ENCODE peak calls at places on chromosomes 7 and 10, in ten cellular contexts. B is psoas muscle, I is heart left ventricle, E is tibial artery, V is lower lobe of right lung, Z is brain microvascular endothelial cell, K is spleen, T is fibroblast of lung, M is HCT116, L is right lobe of liver. O is an unnamed sample.
A peak's percentile ranks its signal among the peaks of the same experiment; 100 is the strongest.

GRCh38 chr10:14454629-14455028 is 123.9 kb upstream of the FRMD4A start:
- DNase-seq in E (no peak), T (no peak), Z (no peak), I (no peak), L (no peak), V (no peak), B (no peak), K (no peak), M (no peak), O (no peak)

GRCh38 chr10:50536617-50537252 is 87.0 kb downstream of the SGMS1 start:
- DNase-seq in T (no peak), I (no peak), Z (peak; percentile 64), K (no peak), B (no peak), E (no peak), M (no peak), L (no peak), V (no peak), O (no peak)

GRCh38 chr7:155496267-155497005 is 38.5 kb downstream of the EN2 start:
- DNase-seq in E (no peak), Z (no peak), L (no peak), T (no peak), K (no peak), B (no peak), M (no peak), V (no peak), I (no peak), O (no peak)

GRCh38 chr7:117728858-117729257 is 144.4 kb downstream of the CTTNBP2 start:
- DNase-seq in E (no peak), B (no peak), I (no peak), Z (no peak), T (no peak), K (no peak), V (no peak), M (no peak), L (no peak), O (no peak)

GRCh38 chr7:65988084-65988483 is 6.1 kb upstream of the GUSB start:
- DNase-seq in K (no peak), Z (no peak), E (no peak), B (no peak), I (no peak), T (no peak), M (no peak), L (no peak), V (no peak), O (no peak)

GRCh38 chr7:151776446-151776845 is 100.5 kb downstream of the PRKAG2 start:
- DNase-seq in I (peak; percentile 16), L (no peak), B (peak; percentile 19), E (no peak), Z (no peak), K (peak; percentile 38), T (no peak), V (no peak), M (no peak), O (no peak)

GRCh38 chr7:42315096-42315495 is 78.1 kb upstream of the GLI3 start:
- DNase-seq in T (no peak), L (no peak), Z (peak; percentile 24), M (no peak), K (no peak), I (no peak), E (no peak), V (no peak), B (no peak), O (no peak)

GRCh38 chr10:68542046-68542445 is 14.7 kb upstream of the SLC25A16 start:
- DNase-seq in E (no peak), M (no peak), B (no peak), T (no peak), L (no peak), V (no peak), K (no peak), I (no peak), Z (no peak), O (no peak)

GRCh38 chr7:19798986-19799385 is 25.6 kb upstream of the TMEM196 start:
- DNase-seq in Z (no peak), L (no peak), I (no peak), E (no peak), B (no peak), M (no peak), V (no peak), T (no peak), K (no peak), O (no peak)

GRCh38 chr7:73738220-73738611 is 386 bp downstream of the ABHD11 start:
- DNase-seq in B (no peak), I (peak; percentile 56), V (peak; percentile 72), E (no peak), M (no peak), K (no peak), L (peak; percentile 68), Z (peak; percentile 28), T (peak; percentile 49), O (peak; percentile 57)

GRCh38 chr7:13846386-13846785 is 143.1 kb downstream of the ETV1 start:
- DNase-seq in K (no peak), I (no peak), T (no peak), B (no peak), V (no peak), L (no peak), E (no peak), M (no peak), Z (no peak), O (no peak)

GRCh38 chr7:19099194-19099593 is 18.2 kb downstream of the TWIST1 start:
- DNase-seq in L (no peak), M (no peak), T (no peak), K (no peak), V (no peak), I (no peak), Z (no peak), B (no peak), E (no peak), O (no peak)

GRCh38 chr10:88066876-88067275 is 203.5 kb downstream of the PTEN start:
- DNase-seq in I (no peak), K (no peak), B (no peak), T (no peak), M (no peak), Z (no peak), L (no peak), V (no peak), E (no peak), O (no peak)

GRCh38 chr10:1347962-1348772 is 292.0 kb downstream of the WDR37 start:
- DNase-seq in I (no peak), L (no peak), V (no peak), T (no peak), B (no peak), M (no peak), K (no peak), Z (no peak), E (no peak), O (no peak)

GRCh38 chr7:132059141-132059540 is 502.7 kb upstream of the PODXL start:
- DNase-seq in M (no peak), K (no peak), V (no peak), Z (no peak), B (no peak), L (no peak), T (no peak), I (no peak), E (no peak), O (no peak)

GRCh38 chr10:62584216-62584615 is 210.0 kb downstream of the ZNF365 start:
- DNase-seq in K (no peak), L (no peak), M (no peak), V (no peak), I (no peak), B (no peak), E (no peak), T (peak; percentile 71), Z (peak; percentile 98), O (no peak)

DNA sequence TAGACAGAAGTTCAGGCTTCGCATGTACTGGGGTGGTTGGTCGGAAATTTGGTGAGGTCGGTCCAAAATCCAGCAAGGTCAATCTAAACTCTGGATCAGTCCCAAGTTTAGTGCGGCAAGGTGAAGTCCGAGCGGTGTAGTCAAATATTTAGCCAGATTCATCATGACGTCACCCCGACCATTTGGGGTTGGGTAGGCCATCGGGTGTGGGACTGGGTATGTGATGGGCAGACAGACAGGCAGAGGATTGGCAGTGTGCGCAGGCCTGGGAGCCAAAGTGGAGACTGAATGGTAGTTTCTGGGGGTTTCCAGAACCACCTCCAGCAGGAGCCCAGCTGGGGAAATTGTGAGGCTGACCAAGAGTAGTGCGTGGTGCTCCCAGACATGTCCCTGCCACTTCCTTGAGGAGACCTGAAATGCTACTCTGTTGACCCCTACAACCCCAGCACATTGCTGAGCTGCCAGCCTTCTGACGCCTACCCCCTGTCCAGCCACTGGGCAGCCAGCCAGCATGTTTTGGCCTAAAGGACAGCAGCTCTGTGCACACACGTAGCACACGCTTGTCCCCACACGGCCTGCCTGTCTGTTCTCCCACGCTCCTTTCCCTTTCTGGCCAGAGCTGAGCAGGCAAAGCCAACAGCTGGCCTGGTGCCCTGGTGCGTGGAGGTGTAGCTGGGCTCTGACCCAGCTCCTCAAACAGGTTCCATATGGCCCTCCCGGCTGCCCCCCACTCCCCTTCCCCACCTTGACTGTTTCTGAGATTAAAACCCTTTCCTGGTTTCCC is 55.9 kb downstream of the FAM241B start:
- DNase-seq in E (peak; percentile 51), M (no peak), V (peak; percentile 47), T (no peak), B (peak; percentile 83), Z (peak; percentile 55), L (peak; percentile 97), K (no peak), I (peak; percentile 79), O (no peak)
- H3K27me3 ChIP-seq in E (no peaks in the 10 kb centered on the region), M (peaks cover 10% of the 10 kb centered on the region), V (no peaks in the 10 kb centered on the region), T (peaks cover 13% of the 10 kb centered on the region), B (no peaks in the 10 kb centered on the region), Z (no peaks in the 10 kb centered on the region), L (no peaks in the 10 kb centered on the region), K (no peaks in the 10 kb centered on the region), I (no peaks in the 10 kb centered on the region), O (no peaks in the 10 kb centered on the region)

GRCh38 chr10:28912017-28912783 is 234.9 kb downstream of the BAMBI start:
- DNase-seq in L (no peak), E (no peak), M (no peak), V (no peak), Z (no peak), K (no peak), I (no peak), T (no peak), B (no peak), O (no peak)
- TF ChIP-seq CTCF in L (no peak), E (no peak), M (no peak), V (no peak), Z (no peak), K (no peak), I (no peak), T (no peak), B (no peak), O (no peak)

GRCh38 chr10:75967491-75967890 is 536.1 kb downstream of the LRMDA start:
- DNase-seq in V (no peak), B (no peak), T (no peak), I (no peak), Z (no peak), K (no peak), L (no peak), M (no peak), E (no peak), O (no peak)
- H3K27me3 ChIP-seq in V (no peaks in the 10 kb centered on the region), B (no peaks in the 10 kb centered on the region), T (no peaks in the 10 kb centered on the region), I (no peaks in the 10 kb centered on the region), Z (no peaks in the 10 kb centered on the region), K (no peaks in the 10 kb centered on the region), L (no peaks in the 10 kb centered on the region), M (no peaks in the 10 kb centered on the region), E (no peaks in the 10 kb centered on the region), O (no peaks in the 10 kb centered on the region)

DNA sequence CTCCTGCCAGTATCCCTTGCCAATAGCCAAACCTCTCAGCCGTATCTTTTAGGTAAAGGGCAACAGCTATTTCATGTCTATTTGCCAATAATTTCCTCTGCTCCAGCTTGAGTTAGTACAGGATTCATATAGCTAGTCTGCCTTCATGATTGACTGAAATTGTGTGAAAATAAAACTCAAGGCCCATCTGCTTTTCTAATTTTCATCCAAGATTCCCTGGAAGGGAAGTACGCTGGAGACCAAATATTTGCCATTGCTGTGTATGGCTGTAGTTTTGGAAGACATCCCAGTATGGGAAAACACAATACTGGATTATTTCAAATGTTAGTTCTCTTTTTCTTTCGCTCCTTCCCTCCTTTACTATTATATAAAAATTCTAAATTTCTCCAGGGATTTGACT is 652.3 kb downstream of the CNTNAP2 start:
- DNase-seq in V (no peak), T (no peak), Z (no peak), K (no peak), M (no peak), L (no peak), E (no peak), I (no peak), B (no peak), O (no peak)
- TF ChIP-seq CTCF in V (no peak), T (no peak), Z (no peak), K (no peak), M (no peak), L (no peak), E (no peak), I (no peak), B (no peak), O (no peak)